ENCODE peak calls at places on chromosomes 4 and X, in seven cellular contexts. One of them, this sample, is unnamed.

GRCh38 chr4:53734584-53735363 is 143.5 kb upstream of the LNX1 start:
- DNase-seq in thyroid gland: no peak
- DNase-seq in breast epithelium: no peak
- DNase-seq in right lobe of liver: no peak
- DNase-seq in AG10803: peak
- DNase-seq in trophoblast cell: no peak
- DNase-seq in cardiac fibroblast: peak
- DNase-seq in this sample: no peak

GRCh38 chr4:129355529-129355928 is 259.6 kb downstream of the C4orf33 start:
- DNase-seq in thyroid gland: no peak
- DNase-seq in breast epithelium: no peak
- DNase-seq in right lobe of liver: no peak
- DNase-seq in AG10803: no peak
- DNase-seq in trophoblast cell: peak
- DNase-seq in cardiac fibroblast: peak
- DNase-seq in this sample: peak

GRCh38 chrX:2351321-2351720 is 149.5 kb downstream of the DHRSX start:
- DNase-seq in thyroid gland: no peak
- DNase-seq in breast epithelium: no peak
- DNase-seq in right lobe of liver: no peak
- DNase-seq in AG10803: peak
- DNase-seq in trophoblast cell: peak
- DNase-seq in cardiac fibroblast: peak
- DNase-seq in this sample: peak

GRCh38 chrX:118847676-118848075 is 24.1 kb downstream of the ZCCHC12 start:
- DNase-seq in thyroid gland: no peak
- DNase-seq in breast epithelium: no peak
- DNase-seq in right lobe of liver: no peak
- DNase-seq in AG10803: peak
- DNase-seq in trophoblast cell: peak
- DNase-seq in cardiac fibroblast: peak
- DNase-seq in this sample: no peak

GRCh38 chr4:136637071-136637777 is 895.1 kb downstream of the PCDH18 start:
- DNase-seq in thyroid gland: no peak
- DNase-seq in breast epithelium: no peak
- DNase-seq in right lobe of liver: no peak
- DNase-seq in AG10803: no peak
- DNase-seq in trophoblast cell: peak
- DNase-seq in cardiac fibroblast: peak
- DNase-seq in this sample: no peak

GRCh38 chrX:153557618-153558017 is 40.2 kb downstream of the ATP2B3 start:
- DNase-seq in thyroid gland: no peak
- DNase-seq in breast epithelium: no peak
- DNase-seq in right lobe of liver: no peak
- DNase-seq in AG10803: no peak
- DNase-seq in trophoblast cell: no peak
- DNase-seq in cardiac fibroblast: no peak
- DNase-seq in this sample: no peak

GRCh38 chr4:142265536-142265935 is 580.6 kb downstream of the INPP4B start:
- DNase-seq in thyroid gland: no peak
- DNase-seq in breast epithelium: no peak
- DNase-seq in right lobe of liver: no peak
- DNase-seq in AG10803: peak
- DNase-seq in trophoblast cell: no peak
- DNase-seq in cardiac fibroblast: peak
- DNase-seq in this sample: peak

GRCh38 chr4:163548481-163549243 is 54.2 kb downstream of the TMA16 start:
- DNase-seq in thyroid gland: no peak
- DNase-seq in breast epithelium: no peak
- DNase-seq in right lobe of liver: no peak
- DNase-seq in AG10803: peak
- DNase-seq in trophoblast cell: peak
- DNase-seq in cardiac fibroblast: peak
- DNase-seq in this sample: no peak

GRCh38 chrX:76931518-76931917 is 504.0 kb downstream of the MAGEE1 start:
- DNase-seq in thyroid gland: no peak
- DNase-seq in breast epithelium: no peak
- DNase-seq in right lobe of liver: no peak
- DNase-seq in AG10803: no peak
- DNase-seq in trophoblast cell: no peak
- DNase-seq in cardiac fibroblast: no peak
- DNase-seq in this sample: no peak

GRCh38 chrX:386768-387575 is at the start of gene PPP2R3B:
- DNase-seq in thyroid gland: peak
- DNase-seq in breast epithelium: peak
- DNase-seq in right lobe of liver: peak
- DNase-seq in AG10803: peak
- DNase-seq in trophoblast cell: peak
- DNase-seq in cardiac fibroblast: peak
- DNase-seq in this sample: peak

GRCh38 chr4:188960411-188961093 is 821.3 kb downstream of the TRIML1 start:
- DNase-seq in thyroid gland: no peak
- DNase-seq in breast epithelium: no peak
- DNase-seq in right lobe of liver: no peak
- DNase-seq in AG10803: no peak
- DNase-seq in trophoblast cell: no peak
- DNase-seq in cardiac fibroblast: peak
- DNase-seq in this sample: no peak

GRCh38 chrX:151019837-151020236 is 36.7 kb downstream of the HMGB3 start:
- DNase-seq in thyroid gland: no peak
- DNase-seq in breast epithelium: no peak
- DNase-seq in right lobe of liver: no peak
- DNase-seq in AG10803: peak
- DNase-seq in trophoblast cell: peak
- DNase-seq in cardiac fibroblast: peak
- DNase-seq in this sample: no peak

GRCh38 chr4:97104006-97104405 is 1039.3 kb downstream of the STPG2 start:
- DNase-seq in thyroid gland: no peak
- DNase-seq in breast epithelium: no peak
- DNase-seq in right lobe of liver: no peak
- DNase-seq in AG10803: no peak
- DNase-seq in trophoblast cell: no peak
- DNase-seq in cardiac fibroblast: peak
- DNase-seq in this sample: no peak

GRCh38 chrX:73182502-73183114 is 32.0 kb downstream of the NAP1L2 start:
- DNase-seq in thyroid gland: no peak
- DNase-seq in breast epithelium: no peak
- DNase-seq in right lobe of liver: no peak
- DNase-seq in AG10803: no peak
- DNase-seq in trophoblast cell: no peak
- DNase-seq in cardiac fibroblast: no peak
- DNase-seq in this sample: no peak

GRCh38 chrX:119729408-119730201 is 28.8 kb upstream of the SOWAHD start:
- DNase-seq in thyroid gland: peak
- DNase-seq in breast epithelium: peak
- DNase-seq in right lobe of liver: no peak
- DNase-seq in AG10803: peak
- DNase-seq in trophoblast cell: peak
- DNase-seq in cardiac fibroblast: peak
- DNase-seq in this sample: peak

GRCh38 chrX:24759786-24760185 is 66.1 kb downstream of the POLA1 start:
- DNase-seq in thyroid gland: no peak
- DNase-seq in breast epithelium: no peak
- DNase-seq in right lobe of liver: no peak
- DNase-seq in AG10803: no peak
- DNase-seq in trophoblast cell: no peak
- DNase-seq in cardiac fibroblast: no peak
- DNase-seq in this sample: no peak

GRCh38 chr4:113303315-113303714 is 253.9 kb downstream of the ANK2 start:
- DNase-seq in thyroid gland: no peak
- DNase-seq in breast epithelium: no peak
- DNase-seq in right lobe of liver: no peak
- DNase-seq in AG10803: no peak
- DNase-seq in trophoblast cell: no peak
- DNase-seq in cardiac fibroblast: no peak
- DNase-seq in this sample: no peak

GRCh38 chr4:140243345-140243753 is 89.4 kb upstream of the MAML3 start:
- DNase-seq in thyroid gland: peak
- DNase-seq in breast epithelium: no peak
- DNase-seq in right lobe of liver: no peak
- DNase-seq in AG10803: no peak
- DNase-seq in trophoblast cell: no peak
- DNase-seq in cardiac fibroblast: no peak
- DNase-seq in this sample: no peak

GRCh38 chr4:105588252-105588651 is 35.8 kb downstream of the ARHGEF38 start:
- DNase-seq in thyroid gland: no peak
- DNase-seq in breast epithelium: no peak
- DNase-seq in right lobe of liver: no peak
- DNase-seq in AG10803: no peak
- DNase-seq in trophoblast cell: no peak
- DNase-seq in cardiac fibroblast: no peak
- DNase-seq in this sample: no peak

GRCh38 chr4:8176547-8177399 is 18.2 kb upstream of the ABLIM2 start:
- DNase-seq in thyroid gland: peak
- DNase-seq in breast epithelium: no peak
- DNase-seq in right lobe of liver: no peak
- DNase-seq in AG10803: peak
- DNase-seq in trophoblast cell: peak
- DNase-seq in cardiac fibroblast: peak
- DNase-seq in this sample: peak

GRCh38 chr4:68751138-68751537 is 64.7 kb upstream of the UGT2B10 start:
- DNase-seq in thyroid gland: no peak
- DNase-seq in breast epithelium: no peak
- DNase-seq in right lobe of liver: no peak
- DNase-seq in AG10803: no peak
- DNase-seq in trophoblast cell: no peak
- DNase-seq in cardiac fibroblast: no peak
- DNase-seq in this sample: no peak

GRCh38 chr4:125187621-125188176 is 127.1 kb upstream of the FAT4 start:
- DNase-seq in thyroid gland: peak
- DNase-seq in breast epithelium: no peak
- DNase-seq in right lobe of liver: no peak
- DNase-seq in AG10803: peak
- DNase-seq in trophoblast cell: no peak
- DNase-seq in cardiac fibroblast: peak
- DNase-seq in this sample: peak

DNA sequence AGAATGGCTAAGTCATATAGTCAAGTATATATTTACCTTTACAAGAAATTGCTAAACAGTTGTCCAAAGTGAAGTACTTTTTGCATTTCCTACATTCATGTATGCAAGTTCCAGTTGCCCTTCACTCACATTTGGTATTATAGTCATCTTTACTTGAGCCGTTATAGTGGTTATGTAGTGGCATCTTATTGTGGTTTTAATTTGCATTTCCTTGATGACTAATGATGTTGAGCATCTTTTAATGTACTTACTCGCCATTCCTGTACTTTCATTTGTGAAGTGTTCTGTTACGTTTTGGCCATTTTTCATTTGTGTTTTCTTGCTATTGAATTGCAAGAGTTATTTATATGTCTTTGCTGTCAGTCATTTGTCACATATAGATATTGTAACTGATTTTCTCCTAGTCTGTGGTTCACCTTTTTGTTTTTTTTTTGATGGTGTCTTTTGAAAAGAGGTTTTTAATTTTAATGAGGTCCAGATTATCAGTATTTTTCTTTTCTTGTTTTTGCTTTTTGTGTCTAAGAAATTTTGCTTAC is 27.6 kb downstream of the ARFIP1 start:
- DNase-seq in thyroid gland: no peak
- DNase-seq in breast epithelium: no peak
- DNase-seq in right lobe of liver: no peak
- DNase-seq in AG10803: peak
- DNase-seq in trophoblast cell: no peak
- DNase-seq in cardiac fibroblast: peak
- DNase-seq in this sample: no peak
- H3K4me3 ChIP-seq in thyroid gland: no peak
- H3K4me3 ChIP-seq in breast epithelium: no peak
- H3K4me3 ChIP-seq in right lobe of liver: no peak
- H3K4me3 ChIP-seq in AG10803: no peak
- H3K4me3 ChIP-seq in trophoblast cell: no peak
- H3K4me3 ChIP-seq in cardiac fibroblast: no peak
- H3K4me3 ChIP-seq in this sample: no peak

DNA sequence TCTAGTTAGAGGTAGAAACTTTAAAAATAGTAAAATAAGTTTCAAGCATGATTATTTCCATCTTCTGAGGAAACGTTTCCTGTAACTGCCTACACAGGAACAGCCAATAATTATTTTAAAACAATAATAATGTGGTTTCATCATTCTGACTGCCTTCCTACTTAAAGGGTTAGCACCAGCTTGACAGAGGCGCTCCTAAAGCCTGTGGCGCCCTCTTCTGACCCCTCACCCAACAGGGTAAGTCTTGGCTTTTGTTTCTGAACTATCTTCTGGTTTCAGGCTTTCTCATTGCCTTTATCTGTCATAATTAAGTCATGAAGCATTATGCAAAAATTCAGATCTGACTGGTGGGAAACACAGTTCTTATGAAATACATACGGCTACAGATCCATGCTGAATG is 96.7 kb downstream of the ITM2A start:
- DNase-seq in thyroid gland: peak
- DNase-seq in breast epithelium: no peak
- DNase-seq in right lobe of liver: no peak
- DNase-seq in AG10803: no peak
- DNase-seq in trophoblast cell: no peak
- DNase-seq in cardiac fibroblast: no peak
- DNase-seq in this sample: no peak
- H3K4me3 ChIP-seq in thyroid gland: no peak
- H3K4me3 ChIP-seq in breast epithelium: no peak
- H3K4me3 ChIP-seq in right lobe of liver: no peak
- H3K4me3 ChIP-seq in AG10803: no peak
- H3K4me3 ChIP-seq in trophoblast cell: no peak
- H3K4me3 ChIP-seq in cardiac fibroblast: no peak
- H3K4me3 ChIP-seq in this sample: no peak

DNA sequence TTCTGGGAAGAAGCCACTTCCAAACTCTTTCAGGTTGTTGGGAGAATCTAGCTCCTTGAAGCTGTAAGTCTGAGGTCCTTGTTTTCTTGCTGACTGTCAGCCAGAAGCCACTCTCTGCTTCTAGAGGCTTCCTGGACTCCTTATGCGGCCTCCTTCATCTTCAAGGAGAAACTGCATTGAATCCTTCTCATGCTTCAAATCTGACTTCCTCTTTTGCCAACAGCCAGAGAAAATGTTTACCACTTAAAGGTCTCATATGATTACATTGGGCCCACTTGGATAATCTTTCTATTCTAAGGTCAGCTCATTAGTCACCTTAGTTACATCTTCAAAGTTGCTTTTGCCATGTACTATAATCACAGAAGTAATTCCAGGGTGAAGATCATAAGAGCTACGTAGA is 327.0 kb downstream of the HNRNPD start:
- DNase-seq in thyroid gland: no peak
- DNase-seq in breast epithelium: no peak
- DNase-seq in right lobe of liver: no peak
- DNase-seq in AG10803: no peak
- DNase-seq in trophoblast cell: no peak
- DNase-seq in cardiac fibroblast: no peak
- DNase-seq in this sample: no peak
- H3K4me3 ChIP-seq in thyroid gland: no peak
- H3K4me3 ChIP-seq in breast epithelium: no peak
- H3K4me3 ChIP-seq in right lobe of liver: no peak
- H3K4me3 ChIP-seq in AG10803: no peak
- H3K4me3 ChIP-seq in trophoblast cell: no peak
- H3K4me3 ChIP-seq in cardiac fibroblast: no peak
- H3K4me3 ChIP-seq in this sample: no peak

DNA sequence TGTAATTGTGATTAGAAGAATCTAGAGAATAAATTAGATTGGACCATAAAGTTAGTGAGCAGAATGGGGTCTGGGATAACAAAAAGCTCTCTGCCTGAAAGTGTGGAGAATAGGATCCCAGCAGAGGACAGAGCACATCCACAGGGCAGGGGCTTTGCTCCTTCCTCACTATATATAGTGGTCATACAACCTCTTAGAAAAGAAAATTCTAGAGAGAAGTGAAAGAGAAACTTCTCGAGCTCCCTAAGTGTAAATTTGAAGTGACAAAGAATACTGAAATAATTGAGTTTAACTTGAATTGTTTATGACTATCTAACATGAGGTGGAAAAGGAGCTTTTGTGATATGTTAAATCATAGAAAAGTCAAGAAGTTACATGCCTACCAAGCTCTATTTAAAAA is 14.9 kb downstream of the ADAM29 start:
- DNase-seq in thyroid gland: no peak
- DNase-seq in breast epithelium: no peak
- DNase-seq in right lobe of liver: no peak
- DNase-seq in AG10803: no peak
- DNase-seq in trophoblast cell: no peak
- DNase-seq in cardiac fibroblast: no peak
- DNase-seq in this sample: no peak
- H3K4me3 ChIP-seq in thyroid gland: no peak
- H3K4me3 ChIP-seq in breast epithelium: no peak
- H3K4me3 ChIP-seq in right lobe of liver: no peak
- H3K4me3 ChIP-seq in AG10803: no peak
- H3K4me3 ChIP-seq in trophoblast cell: no peak
- H3K4me3 ChIP-seq in cardiac fibroblast: no peak
- H3K4me3 ChIP-seq in this sample: no peak

This sample was measured in PC-9.